ENCODE peak calls at places on chromosomes 2 and 18, in seven cellular contexts. A is epithelial cell of prostate; Q is colonic mucosa; Y is tibial nerve; F is H9; K is CD8-positive, alpha-beta memory T cell; U is thoracic aorta. H is an unnamed sample.

GRCh38 chr2:230158468-230158867 is 61.3 kb downstream of the SP110 start:
- DNase-seq in A (no peak), Q (no peak), Y (no peak), F (no peak), K (no peak), U (no peak), H (no peak)

GRCh38 chr2:112941753-112942653 is 31.0 kb downstream of the IL37 start:
- DNase-seq in A (no peak), Q (peak), Y (peak), F (peak), K (peak), U (no peak), H (peak)

GRCh38 chr18:48974304-48975220 is 23.8 kb upstream of the SMAD7 start:
- DNase-seq in A (no peak), Q (no peak), Y (no peak), F (no peak), K (no peak), U (no peak), H (peak)

GRCh38 chr2:109531896-109532727 is 81.7 kb downstream of the SEPTIN10 start:
- DNase-seq in A (no peak), Q (no peak), Y (no peak), F (no peak), K (no peak), U (no peak), H (no peak)

GRCh38 chr2:224155371-224155770 is 116.3 kb upstream of the SERPINE2 start:
- DNase-seq in A (no peak), Q (peak), Y (no peak), F (no peak), K (no peak), U (no peak), H (no peak)

GRCh38 chr2:225995788-225996476 is 596.4 kb downstream of the NYAP2 start:
- DNase-seq in A (no peak), Q (no peak), Y (no peak), F (no peak), K (no peak), U (no peak), H (no peak)

GRCh38 chr2:150878347-150878746 is 383.3 kb downstream of the RBM43 start:
- DNase-seq in A (no peak), Q (no peak), Y (no peak), F (no peak), K (no peak), U (no peak), H (peak)

GRCh38 chr2:144967971-144968370 is 448.1 kb upstream of the ZEB2 start:
- DNase-seq in A (no peak), Q (no peak), Y (no peak), F (no peak), K (no peak), U (no peak), H (no peak)

GRCh38 chr18:13141209-13141608 is 77.4 kb upstream of the LDLRAD4 start:
- DNase-seq in A (no peak), Q (no peak), Y (no peak), F (no peak), K (no peak), U (no peak), H (no peak)

GRCh38 chr2:189337648-189338047 is 103.6 kb upstream of the WDR75 start:
- DNase-seq in A (no peak), Q (no peak), Y (peak), F (no peak), K (no peak), U (no peak), H (peak)

GRCh38 chr2:125593036-125593435 is 1062.9 kb upstream of the GYPC start:
- DNase-seq in A (no peak), Q (no peak), Y (no peak), F (no peak), K (no peak), U (no peak), H (no peak)

GRCh38 chr2:45962522-45962921 is 311.0 kb downstream of the PRKCE start:
- DNase-seq in A (no peak), Q (peak), Y (no peak), F (no peak), K (no peak), U (peak), H (peak)

GRCh38 chr2:128196026-128196822 is 105.2 kb downstream of the UGGT1 start:
- DNase-seq in A (no peak), Q (peak), Y (no peak), F (peak), K (no peak), U (no peak), H (peak)

GRCh38 chr2:31980674-31981356 is 30.0 kb downstream of the MEMO1 start:
- DNase-seq in A (no peak), Q (no peak), Y (no peak), F (peak), K (no peak), U (no peak), H (peak)

GRCh38 chr2:223944166-223944703 is 900 bp downstream of the WDFY1 start:
- DNase-seq in A (no peak), Q (peak), Y (peak), F (peak), K (peak), U (no peak), H (peak)

GRCh38 chr2:235300368-235301201 is 193.3 kb upstream of the AGAP1 start:
- DNase-seq in A (no peak), Q (no peak), Y (peak), F (no peak), K (no peak), U (no peak), H (peak)

GRCh38 chr18:35732652-35733051 is 151.1 kb downstream of the GALNT1 start:
- DNase-seq in A (no peak), Q (no peak), Y (no peak), F (no peak), K (no peak), U (no peak), H (no peak)

GRCh38 chr2:193808877-193809276 is 1614.1 kb upstream of the TMEFF2 start:
- DNase-seq in A (no peak), Q (no peak), Y (no peak), F (no peak), K (no peak), U (no peak), H (no peak)

GRCh38 chr2:74078467-74078866 is 69.2 kb downstream of the BOLA3 start:
- DNase-seq in A (no peak), Q (no peak), Y (no peak), F (no peak), K (no peak), U (no peak), H (no peak)

GRCh38 chr18:2326999-2327398 is 244.3 kb downstream of the METTL4 start:
- DNase-seq in A (no peak), Q (no peak), Y (no peak), F (no peak), K (no peak), U (no peak), H (no peak)

GRCh38 chr18:2325308-2325849 is 245.9 kb downstream of the METTL4 start:
- DNase-seq in A (peak), Q (no peak), Y (no peak), F (no peak), K (no peak), U (no peak), H (peak)

GRCh38 chr18:2324459-2324858 is 246.8 kb downstream of the METTL4 start:
- DNase-seq in A (no peak), Q (no peak), Y (no peak), F (no peak), K (no peak), U (no peak), H (no peak)

GRCh38 chr18:2330764-2331163 is 240.5 kb downstream of the METTL4 start:
- DNase-seq in A (no peak), Q (no peak), Y (no peak), F (no peak), K (no peak), U (no peak), H (no peak)

DNA sequence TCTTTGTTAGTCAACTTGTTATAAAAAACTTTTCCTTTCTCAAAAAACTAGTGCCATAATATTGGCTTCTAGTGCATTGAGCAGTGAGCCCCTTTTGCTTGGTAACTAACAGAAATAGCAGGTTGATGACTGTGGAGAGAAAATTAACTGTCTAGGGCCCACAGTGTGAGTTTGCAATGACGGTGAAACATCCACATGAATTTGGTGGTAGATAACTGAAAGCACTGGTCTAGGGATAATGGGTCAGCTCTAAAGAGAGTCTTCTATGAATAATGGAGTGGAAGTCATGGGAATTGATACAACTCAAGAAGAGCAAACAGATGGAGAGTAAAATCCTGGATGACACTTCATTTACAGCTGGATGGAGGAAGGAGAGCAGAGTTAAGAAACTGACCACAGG is 245.4 kb downstream of the METTL4 start:
- DNase-seq in A (no peak), Q (no peak), Y (no peak), F (no peak), K (no peak), U (no peak), H (no peak)
- H3K27ac ChIP-seq in A (peak), Q (no peak), Y (no peak), F (no peak), K (peak), U (no peak), H (peak)

DNA sequence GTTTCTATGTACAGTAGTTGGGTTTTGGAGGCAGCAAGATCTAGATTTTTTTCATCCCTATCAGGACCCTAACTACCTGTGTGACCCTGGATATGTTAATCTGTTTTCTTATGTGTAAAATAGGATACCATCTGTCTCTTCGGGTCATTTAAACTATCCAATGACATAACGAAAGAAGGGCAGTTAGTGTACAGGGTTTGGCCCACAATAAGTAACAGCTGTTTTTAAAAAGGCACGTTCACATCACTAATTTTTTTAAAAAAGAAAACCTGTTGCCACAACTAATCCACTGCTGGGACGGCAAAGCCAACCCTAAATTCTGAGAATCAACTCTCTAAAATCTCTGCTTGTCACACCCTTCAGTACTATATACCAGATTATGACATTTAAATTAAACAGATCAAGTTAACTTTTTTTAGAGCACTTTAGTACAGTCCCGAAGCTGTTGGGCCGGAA is 869 bp downstream of the USP40 start:
- DNase-seq in A (no peak), Q (no peak), Y (no peak), F (no peak), K (no peak), U (no peak), H (no peak)
- H3K27ac ChIP-seq in A (peak), Q (peak), Y (peak), F (no peak), K (peak), U (peak), H (peak)

DNA sequence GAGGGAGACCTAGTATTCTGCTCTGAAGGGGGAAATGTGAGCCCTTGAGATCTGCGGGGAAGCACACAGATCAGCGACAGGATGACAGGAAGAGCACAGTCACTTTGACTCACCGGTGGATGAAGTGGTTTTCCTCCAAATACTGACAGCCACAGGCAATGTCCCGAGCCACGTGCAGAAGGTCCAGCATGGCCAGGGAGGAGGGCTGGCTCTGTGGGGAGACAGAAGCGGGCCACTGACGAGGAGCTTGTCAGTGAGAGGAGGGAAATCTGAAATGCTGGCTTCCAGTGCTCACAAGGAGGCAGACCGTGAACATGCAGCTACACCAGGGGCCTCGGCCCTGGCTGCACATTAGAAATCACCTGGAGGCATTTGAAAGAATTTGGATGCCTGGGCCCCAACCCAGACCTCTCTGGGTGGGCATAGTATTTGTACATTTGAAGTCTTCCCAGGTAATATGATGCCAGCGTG is 98.7 kb downstream of the CLIP4 start:
- DNase-seq in A (no peak), Q (no peak), Y (no peak), F (no peak), K (no peak), U (no peak), H (no peak)
- H3K27ac ChIP-seq in A (no peak), Q (no peak), Y (no peak), F (no peak), K (no peak), U (no peak), H (no peak)

GRCh38 chr2:85440736-85441135 is 22.2 kb downstream of the SH2D6 start:
- DNase-seq in A (no peak), Q (no peak), Y (no peak), F (no peak), K (no peak), U (no peak), H (no peak)

GRCh38 chr2:85438291-85439110 is 20.0 kb downstream of the SH2D6 start:
- DNase-seq in A (no peak), Q (no peak), Y (no peak), F (no peak), K (no peak), U (no peak), H (no peak)

GRCh38 chr2:85439986-85440385 is 21.5 kb downstream of the SH2D6 start:
- DNase-seq in A (no peak), Q (no peak), Y (no peak), F (no peak), K (no peak), U (no peak), H (no peak)

GRCh38 chr2:85437488-85438290 is 19.2 kb downstream of the SH2D6 start:
- DNase-seq in A (no peak), Q (peak), Y (peak), F (peak), K (peak), U (no peak), H (peak)

DNA sequence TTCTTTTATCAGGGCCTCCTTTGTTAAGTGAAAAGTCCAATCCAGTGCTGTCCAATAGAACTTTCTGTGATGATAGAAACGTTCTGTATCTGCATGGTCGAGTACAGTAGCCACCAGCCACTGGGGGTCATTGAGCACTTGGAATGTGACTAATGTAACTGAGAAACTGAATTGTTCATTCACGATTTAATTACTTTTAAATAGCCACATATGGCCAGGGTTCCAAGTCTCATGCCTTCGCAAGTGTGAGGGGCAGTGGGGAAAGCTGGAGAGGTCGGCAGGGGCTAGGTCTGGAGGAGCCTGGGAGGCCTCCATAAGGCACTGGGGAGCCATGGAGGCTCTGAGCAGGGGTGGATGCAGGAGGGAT is 20.6 kb downstream of the SH2D6 start:
- DNase-seq in A (no peak), Q (no peak), Y (no peak), F (no peak), K (no peak), U (no peak), H (no peak)
- H3K27ac ChIP-seq in A (no peak), Q (peak), Y (peak), F (no peak), K (no peak), U (peak), H (peak)

GRCh38 chr18:66603941-66604627 is at the start of gene CDH19:
- DNase-seq in A (no peak), Q (no peak), Y (peak), F (no peak), K (no peak), U (no peak), H (no peak)

GRCh38 chr18:66601649-66602048 is 2.2 kb downstream of the CDH19 start:
- DNase-seq in A (no peak), Q (no peak), Y (no peak), F (no peak), K (no peak), U (no peak), H (no peak)

DNA sequence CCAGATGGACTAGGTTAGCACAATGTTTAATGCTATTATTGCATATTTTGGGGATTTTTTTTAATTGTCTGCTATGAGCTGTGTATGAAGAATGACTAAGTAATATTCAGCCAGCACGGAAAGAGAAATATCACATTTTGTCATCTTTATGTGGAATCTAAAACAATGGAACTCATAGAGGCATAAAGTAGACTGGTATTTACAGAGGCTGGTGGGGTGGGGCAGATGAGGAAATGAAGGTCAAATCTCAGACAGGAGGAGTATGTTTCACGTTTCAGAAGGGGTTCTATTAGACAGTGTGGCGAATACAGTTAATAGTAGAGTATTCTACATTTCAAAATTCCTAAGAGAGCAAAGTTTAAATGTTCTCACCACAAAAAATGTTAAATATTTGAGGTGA is 4.7 kb downstream of the CDH19 start:
- DNase-seq in A (no peak), Q (no peak), Y (no peak), F (no peak), K (no peak), U (no peak), H (no peak)
- H3K27ac ChIP-seq in A (no peak), Q (no peak), Y (peak), F (no peak), K (no peak), U (no peak), H (no peak)

GRCh38 chr2:174965551-174965950 is 39.6 kb downstream of the CHN1 start:
- DNase-seq in A (no peak), Q (no peak), Y (no peak), F (no peak), K (no peak), U (no peak), H (no peak)
- H3K27ac ChIP-seq in A (no peak), Q (no peak), Y (peak), F (no peak), K (no peak), U (no peak), H (peak)

H was measured in hepatocyte.